ENCODE peak calls at places on chromosome 22, in seven cellular contexts. P is C1 segment of cervical spinal cord; I is NCI-H460; H is GM04504; J is activated CD4-positive, alpha-beta T cell treated with anti-CD3 and anti-CD28 coated beads, Interleukin-2, amount 10 ng/mL, durations not matched to agents 7 days and 5 days; L is cardiac fibroblast; B is GM12865. Y is an unnamed sample.

GRCh38 chr22:44965171-44965570 is 44.6 kb downstream of the PHF21B start:
- DNase-seq in P (no peak), I (no peak), H (no peak), J (no peak), L (no peak), B (no peak), Y (no peak)

GRCh38 chr22:35307892-35308291 is 8.2 kb downstream of the TOM1 start:
- DNase-seq in P (no peak), I (no peak), H (no peak), J (no peak), L (no peak), B (no peak), Y (no peak)

GRCh38 chr22:30078320-30079311 is 1.6 kb upstream of the HORMAD2 start:
- DNase-seq in P (no peak), I (no peak), H (no peak), J (peak; percentile 26), L (no peak), B (peak; percentile 75), Y (no peak)

GRCh38 chr22:48842976-48843375 is 984.7 kb downstream of the BRD1 start:
- DNase-seq in P (no peak), I (no peak), H (no peak), J (no peak), L (no peak), B (no peak), Y (no peak)

GRCh38 chr22:42371112-42371900 is 60.9 kb downstream of the NFAM1 start:
- DNase-seq in P (no peak), I (no peak), H (no peak), J (no peak), L (no peak), B (no peak), Y (no peak)

GRCh38 chr22:23511627-23512347 is 68.3 kb downstream of the IGLL1 start:
- DNase-seq in P (no peak), I (no peak), H (no peak), J (no peak), L (no peak), B (no peak), Y (no peak)

GRCh38 chr22:44109417-44109816 is 71.3 kb upstream of the PARVG start:
- DNase-seq in P (no peak), I (no peak), H (no peak), J (no peak), L (no peak), B (no peak), Y (no peak)

GRCh38 chr22:44192811-44193536 is 12.2 kb downstream of the PARVG start:
- DNase-seq in P (no peak), I (no peak), H (no peak), J (no peak), L (no peak), B (no peak), Y (no peak)

GRCh38 chr22:37303821-37304274 is 21.5 kb downstream of the CYTH4 start:
- DNase-seq in P (no peak), I (no peak), H (peak; percentile 70), J (peak; percentile 32), L (peak; percentile 91), B (no peak), Y (no peak)

GRCh38 chr22:31958625-31959239 is 14.4 kb downstream of the YWHAH start:
- DNase-seq in P (no peak), I (no peak), H (no peak), J (no peak), L (no peak), B (no peak), Y (no peak)

GRCh38 chr22:19037282-19038163 is 84.7 kb downstream of the DGCR2 start:
- DNase-seq in P (no peak), I (no peak), H (no peak), J (no peak), L (no peak), B (no peak), Y (no peak)

GRCh38 chr22:39725351-39726035 is 154.9 kb downstream of the CACNA1I start:
- DNase-seq in P (no peak), I (no peak), H (no peak), J (no peak), L (no peak), B (no peak), Y (no peak)

Y was measured in NCI-H1436.